ENCODE peak calls at places on chromosomes 13 and 19, in seven cellular contexts. Z is esophagus squamous epithelium, O is MM.1S, G is uterus, X is left ventricle myocardium inferior, Q is AG04450, Y is heart right ventricle. U is an unnamed sample.

GRCh38 chr19:51101171-51101865 is 6.9 kb downstream of the CTU1 start:
- DNase-seq in Z (no peak), O (no peak), G (peak; percentile 54), X (no peak), Q (no peak), Y (no peak), U (no peak)

GRCh38 chr19:2540646-2541454 is 64.9 kb downstream of the GADD45B start:
- DNase-seq in Z (no peak), O (no peak), G (peak; percentile 87), X (peak; percentile 93), Q (peak; percentile 95), Y (peak; percentile 89), U (peak; percentile 92)

GRCh38 chr19:38515906-38516305 is 82.4 kb downstream of the RYR1 start:
- DNase-seq in Z (no peak), O (no peak), G (no peak), X (no peak), Q (no peak), Y (no peak), U (no peak)

GRCh38 chr13:80082396-80083096 is 258.4 kb downstream of the SPRY2 start:
- DNase-seq in Z (no peak), O (no peak), G (no peak), X (no peak), Q (no peak), Y (no peak), U (no peak)

GRCh38 chr13:19713186-19713965 is 69.4 kb downstream of the PSPC1 start:
- DNase-seq in Z (no peak), O (no peak), G (no peak), X (no peak), Q (peak; percentile 16), Y (no peak), U (no peak)

GRCh38 chr13:37561031-37561430 is 37.5 kb downstream of the POSTN start:
- DNase-seq in Z (no peak), O (no peak), G (no peak), X (no peak), Q (no peak), Y (no peak), U (no peak)

GRCh38 chr13:98556968-98557591 is 19.8 kb downstream of the STK24 start:
- DNase-seq in Z (no peak), O (no peak), G (no peak), X (no peak), Q (no peak), Y (no peak), U (no peak)

GRCh38 chr13:106568225-106569003 is 477 bp upstream of the ARGLU1 start:
- DNase-seq in Z (no peak), O (no peak), G (no peak), X (no peak), Q (no peak), Y (no peak), U (no peak)

GRCh38 chr19:623974-624373 is 9.4 kb downstream of the POLRMT start:
- DNase-seq in Z (no peak), O (no peak), G (no peak), X (no peak), Q (peak; percentile 43), Y (no peak), U (no peak)

GRCh38 chr13:22278336-22278929 is 607.6 kb downstream of the FGF9 start:
- DNase-seq in Z (no peak), O (peak; percentile 62), G (peak; percentile 28), X (peak; percentile 33), Q (peak; percentile 18), Y (peak; percentile 55), U (peak; percentile 58)

GRCh38 chr13:47794963-47795362 is 206.1 kb downstream of the SUCLA2 start:
- DNase-seq in Z (no peak), O (no peak), G (no peak), X (no peak), Q (no peak), Y (no peak), U (no peak)

GRCh38 chr19:46269085-46269484 is 27.8 kb upstream of the HIF3A start:
- DNase-seq in Z (no peak), O (no peak), G (no peak), X (no peak), Q (no peak), Y (no peak), U (no peak)

GRCh38 chr13:31775686-31776085 is 36.4 kb downstream of the RXFP2 start:
- DNase-seq in Z (no peak), O (no peak), G (no peak), X (peak; percentile 58), Q (no peak), Y (peak; percentile 50), U (no peak)

GRCh38 chr19:30087381-30088138 is 145.5 kb downstream of the URI1 start:
- DNase-seq in Z (no peak), O (no peak), G (no peak), X (no peak), Q (no peak), Y (no peak), U (no peak)

GRCh38 chr13:41827507-41828213 is 133.2 kb downstream of the VWA8 start:
- DNase-seq in Z (no peak), O (no peak), G (peak; percentile 24), X (no peak), Q (peak; percentile 75), Y (no peak), U (no peak)

GRCh38 chr13:43270043-43270830 is 246.9 kb downstream of the DNAJC15 start:
- DNase-seq in Z (no peak), O (no peak), G (no peak), X (no peak), Q (no peak), Y (no peak), U (no peak)
- H3K27ac ChIP-seq in Z (peak overlapping the region; percentile 49), O (no peak overlapping the region), G (no peak overlapping the region), X (peak overlapping the region; percentile 62), Q (peak overlapping the region; percentile 22), Y (peak overlapping the region; percentile 66), U (no peak overlapping the region)

DNA sequence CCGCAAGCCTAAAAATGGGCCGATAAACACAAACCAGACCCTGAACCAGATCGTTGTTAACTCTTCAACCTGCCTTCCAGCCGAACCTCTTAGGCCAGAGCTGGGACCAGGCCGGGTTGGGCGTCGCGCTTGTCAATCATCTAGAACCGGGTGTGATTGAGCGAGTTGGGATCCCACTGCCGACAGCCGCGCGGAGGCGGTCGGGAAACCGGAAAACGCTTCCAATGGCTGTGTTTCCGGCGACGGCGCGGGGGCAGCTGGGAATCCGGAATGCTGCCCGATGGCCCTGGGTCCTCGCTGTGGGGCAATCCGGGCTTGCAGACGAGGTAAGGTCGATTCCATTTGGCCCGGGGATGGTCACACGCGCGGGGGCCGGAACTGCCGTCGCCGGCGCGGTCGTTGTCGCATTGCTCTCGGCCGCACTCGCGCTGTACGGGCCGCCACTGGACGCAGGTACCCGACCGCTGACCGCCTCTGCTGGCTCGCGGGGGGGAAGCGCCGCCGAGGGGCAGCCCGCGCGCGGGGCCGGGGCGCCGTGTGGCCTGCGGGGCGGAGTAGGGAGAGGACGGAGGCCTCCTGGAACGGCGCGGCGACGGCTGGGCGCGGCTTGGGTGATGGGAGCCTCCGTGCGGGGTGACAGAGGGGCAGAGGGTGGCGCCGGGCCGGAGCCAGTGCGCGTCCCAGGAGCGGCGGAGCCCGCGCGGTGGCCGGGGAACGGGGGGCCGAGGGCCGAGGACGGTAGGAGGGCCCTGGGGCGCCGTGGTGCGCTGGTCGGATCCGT is at the start of gene NAXD:
- DNase-seq in Z (peak; percentile 48), O (peak; percentile 78), G (peak; percentile 93), X (peak; percentile 95), Q (peak; percentile 67), Y (peak; percentile 96), U (peak; percentile 95)
- H3K27ac ChIP-seq in Z (peak within 1 kb of the TSS; percentile 93), O (no peak within 1 kb of the TSS), G (peak within 1 kb of the TSS; percentile 85), X (peak within 1 kb of the TSS; percentile 97), Q (peak within 1 kb of the TSS; percentile 75), Y (peak within 1 kb of the TSS; percentile 92), U (peak within 1 kb of the TSS; percentile 88)

DNA sequence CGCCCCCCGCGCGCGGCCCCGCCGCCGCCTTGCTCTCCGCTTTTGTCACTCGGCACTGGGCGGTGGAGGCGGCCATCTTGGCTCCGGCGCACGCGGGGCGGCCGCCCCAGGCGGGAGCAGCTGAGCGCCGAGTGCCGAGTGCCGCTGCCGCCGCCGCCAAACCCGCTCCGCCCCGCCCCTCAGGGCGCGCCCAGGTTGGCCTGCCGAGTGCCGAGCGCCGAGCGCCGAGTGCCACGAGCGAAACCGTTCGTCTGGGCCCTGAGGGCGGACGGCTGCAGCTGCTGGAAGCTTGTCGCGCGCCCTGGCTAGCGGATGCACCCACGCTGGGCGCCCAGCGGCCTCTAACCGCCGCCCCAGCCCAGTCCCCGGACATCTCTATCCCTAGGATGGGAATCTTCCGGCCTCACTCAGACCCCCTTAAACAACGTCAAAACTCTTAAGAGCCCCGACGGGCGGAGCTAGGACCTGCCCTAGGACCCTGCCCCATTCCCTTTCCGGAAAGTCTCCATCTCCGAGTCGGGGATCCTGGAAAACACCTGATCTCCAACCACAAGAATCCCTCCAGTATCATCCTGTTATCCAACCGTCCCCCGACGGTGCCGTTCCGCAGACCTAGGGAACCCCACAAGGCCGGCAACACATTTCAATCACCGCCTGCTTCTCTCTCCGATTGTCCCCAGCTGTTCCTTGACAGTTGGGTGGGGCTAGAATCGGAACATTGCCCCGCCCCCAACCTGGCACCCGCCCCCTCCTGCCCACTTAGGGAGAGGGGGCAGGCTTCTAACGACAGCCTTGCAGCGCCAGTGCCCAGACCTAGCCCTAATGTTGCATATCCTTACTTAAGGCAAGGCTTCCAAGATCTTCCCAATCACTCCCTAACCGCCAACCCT is 14.1 kb upstream of the AKAP8L start:
- DNase-seq in Z (peak; percentile 43), O (peak; percentile 92), G (peak; percentile 82), X (peak; percentile 94), Q (peak; percentile 72), Y (peak; percentile 92), U (peak; percentile 92)
- H3K27ac ChIP-seq in Z (peak overlapping the region; percentile 95), O (peak overlapping the region; percentile 52), G (peak overlapping the region; percentile 87), X (peak overlapping the region; percentile 99), Q (peak overlapping the region; percentile 94), Y (peak overlapping the region; percentile 95), U (peak overlapping the region; percentile 97)

GRCh38 chr19:39937094-39937493 is 2.7 kb upstream of the FCGBP start:
- DNase-seq in Z (no peak), O (peak; percentile 13), G (no peak), X (no peak), Q (no peak), Y (no peak), U (no peak)

GRCh38 chr19:39935262-39935661 is 828 bp upstream of the FCGBP start:
- DNase-seq in Z (no peak), O (no peak), G (no peak), X (no peak), Q (no peak), Y (no peak), U (no peak)

GRCh38 chr19:39936622-39937021 is 2.2 kb upstream of the FCGBP start:
- DNase-seq in Z (no peak), O (no peak), G (no peak), X (no peak), Q (no peak), Y (no peak), U (no peak)

GRCh38 chr19:39936020-39936419 is 1.6 kb upstream of the FCGBP start:
- DNase-seq in Z (no peak), O (no peak), G (no peak), X (no peak), Q (no peak), Y (no peak), U (no peak)

DNA sequence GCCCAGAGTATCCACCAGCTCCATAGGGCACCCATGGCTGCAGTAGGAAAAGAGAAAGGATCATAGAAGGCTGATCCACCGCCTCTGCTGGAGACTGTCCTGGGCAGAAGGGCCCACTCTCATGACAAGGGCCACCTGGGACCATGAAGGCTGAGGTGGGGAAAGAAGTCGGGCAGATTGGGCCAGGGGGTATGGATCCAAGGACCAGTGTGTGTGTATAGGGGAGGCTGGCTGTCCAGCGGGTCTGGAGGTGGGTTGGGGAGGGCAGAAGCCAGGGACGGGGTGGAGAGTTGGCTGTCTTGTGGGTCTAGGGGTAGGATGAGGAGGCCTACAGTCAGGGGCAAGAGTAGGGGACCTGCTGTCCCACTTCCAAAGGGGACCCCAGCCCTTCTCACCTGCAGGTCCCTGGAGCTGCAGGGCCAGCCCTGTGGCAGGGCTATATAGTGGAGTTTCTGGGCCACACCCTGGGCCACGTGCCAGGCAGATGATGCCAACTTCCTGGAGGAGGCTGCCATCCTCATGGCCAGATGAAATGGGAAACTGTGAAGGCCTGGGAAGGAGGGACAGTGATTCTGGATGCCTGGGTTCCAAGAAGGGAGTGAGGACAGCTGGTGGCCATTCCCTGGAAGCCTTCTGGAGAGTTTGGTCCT is at the start of gene FCGBP:
- DNase-seq in Z (no peak), O (no peak), G (no peak), X (no peak), Q (no peak), Y (no peak), U (no peak)
- H3K27ac ChIP-seq in Z (no peak within 1 kb of the TSS), O (no peak within 1 kb of the TSS), G (no peak within 1 kb of the TSS), X (no peak within 1 kb of the TSS), Q (no peak within 1 kb of the TSS), Y (no peak within 1 kb of the TSS), U (no peak within 1 kb of the TSS)